ENCODE peak calls at places on chromosomes 7 and 10, in six cellular contexts. One of them, this sample, is unnamed. For H3K9me3, the result is how much of the 10 kb centered on the place peaks cover.

GRCh38 chr7:124701955-124702354 is 63.6 kb downstream of the GPR37 start:
- DNase-seq in cardiac muscle cell: no peak
- DNase-seq in kidney: no peak
- DNase-seq in psoas muscle: no peak
- DNase-seq in Panc1: no peak
- DNase-seq in effector memory CD4-positive, alpha-beta T cell: no peak
- DNase-seq in this sample: no peak

GRCh38 chr7:47653550-47654351 is 71.8 kb upstream of the TNS3 start:
- DNase-seq in effector memory CD4-positive, alpha-beta T cell: no peak
- DNase-seq in psoas muscle: no peak
- DNase-seq in Panc1: no peak
- DNase-seq in kidney: no peak
- DNase-seq in cardiac muscle cell: peak
- DNase-seq in this sample: no peak

GRCh38 chr10:72720814-72721665 is 29.1 kb downstream of the MCU start:
- DNase-seq in Panc1: no peak
- DNase-seq in effector memory CD4-positive, alpha-beta T cell: no peak
- DNase-seq in kidney: no peak
- DNase-seq in psoas muscle: no peak
- DNase-seq in cardiac muscle cell: no peak
- DNase-seq in this sample: no peak

GRCh38 chr10:119667562-119668328 is 16.6 kb downstream of the BAG3 start:
- DNase-seq in Panc1: peak
- DNase-seq in psoas muscle: peak
- DNase-seq in cardiac muscle cell: peak
- DNase-seq in effector memory CD4-positive, alpha-beta T cell: no peak
- DNase-seq in kidney: peak
- DNase-seq in this sample: no peak

GRCh38 chr10:69228151-69228550 is 8.0 kb downstream of the HKDC1 start:
- DNase-seq in cardiac muscle cell: no peak
- DNase-seq in effector memory CD4-positive, alpha-beta T cell: no peak
- DNase-seq in kidney: no peak
- DNase-seq in psoas muscle: no peak
- DNase-seq in Panc1: no peak
- DNase-seq in this sample: no peak

GRCh38 chr10:63986536-63986935 is 465.3 kb downstream of the REEP3 start:
- DNase-seq in Panc1: no peak
- DNase-seq in psoas muscle: no peak
- DNase-seq in cardiac muscle cell: no peak
- DNase-seq in kidney: no peak
- DNase-seq in effector memory CD4-positive, alpha-beta T cell: no peak
- DNase-seq in this sample: no peak

GRCh38 chr10:14259696-14260595 is 70.8 kb downstream of the FRMD4A start:
- DNase-seq in Panc1: no peak
- DNase-seq in kidney: no peak
- DNase-seq in effector memory CD4-positive, alpha-beta T cell: no peak
- DNase-seq in psoas muscle: no peak
- DNase-seq in cardiac muscle cell: no peak
- DNase-seq in this sample: no peak

GRCh38 chr7:51246258-51247245 is 70.1 kb downstream of the COBL start:
- DNase-seq in cardiac muscle cell: no peak
- DNase-seq in effector memory CD4-positive, alpha-beta T cell: no peak
- DNase-seq in Panc1: no peak
- DNase-seq in psoas muscle: peak
- DNase-seq in kidney: no peak
- DNase-seq in this sample: no peak

GRCh38 chr10:4775808-4776207 is 50.2 kb upstream of the AKR1E2 start:
- DNase-seq in kidney: no peak
- DNase-seq in effector memory CD4-positive, alpha-beta T cell: no peak
- DNase-seq in cardiac muscle cell: no peak
- DNase-seq in psoas muscle: no peak
- DNase-seq in Panc1: no peak
- DNase-seq in this sample: no peak

GRCh38 chr7:94656925-94657731 is 1.2 kb upstream of the SGCE start:
- DNase-seq in psoas muscle: no peak
- DNase-seq in kidney: peak
- DNase-seq in Panc1: no peak
- DNase-seq in effector memory CD4-positive, alpha-beta T cell: peak
- DNase-seq in cardiac muscle cell: peak
- DNase-seq in this sample: peak

GRCh38 chr7:131039836-131040235 is 287.8 kb upstream of the MKLN1 start:
- DNase-seq in Panc1: no peak
- DNase-seq in psoas muscle: no peak
- DNase-seq in cardiac muscle cell: no peak
- DNase-seq in kidney: no peak
- DNase-seq in effector memory CD4-positive, alpha-beta T cell: no peak
- DNase-seq in this sample: no peak
- H3K27ac ChIP-seq in Panc1: peak
- H3K27ac ChIP-seq in psoas muscle: peak
- H3K27ac ChIP-seq in cardiac muscle cell: no peak
- H3K27ac ChIP-seq in kidney: no peak
- H3K27ac ChIP-seq in effector memory CD4-positive, alpha-beta T cell: no peak
- H3K27ac ChIP-seq in this sample: no peak

GRCh38 chr10:125709553-125710266 is 9.8 kb upstream of the EDRF1 start:
- DNase-seq in cardiac muscle cell: peak
- DNase-seq in Panc1: no peak
- DNase-seq in effector memory CD4-positive, alpha-beta T cell: no peak
- DNase-seq in kidney: no peak
- DNase-seq in psoas muscle: no peak
- DNase-seq in this sample: no peak

GRCh38 chr10:125710267-125710563 is 9.3 kb upstream of the EDRF1 start:
- DNase-seq in psoas muscle: no peak
- DNase-seq in Panc1: no peak
- DNase-seq in cardiac muscle cell: no peak
- DNase-seq in kidney: no peak
- DNase-seq in effector memory CD4-positive, alpha-beta T cell: no peak
- DNase-seq in this sample: no peak

GRCh38 chr10:125708971-125709503 is 10.5 kb upstream of the EDRF1 start:
- DNase-seq in effector memory CD4-positive, alpha-beta T cell: no peak
- DNase-seq in psoas muscle: no peak
- DNase-seq in Panc1: no peak
- DNase-seq in kidney: no peak
- DNase-seq in cardiac muscle cell: no peak
- DNase-seq in this sample: no peak

GRCh38 chr10:125711110-125711750 is 8.3 kb upstream of the EDRF1 start:
- DNase-seq in psoas muscle: no peak
- DNase-seq in Panc1: no peak
- DNase-seq in cardiac muscle cell: no peak
- DNase-seq in effector memory CD4-positive, alpha-beta T cell: no peak
- DNase-seq in kidney: no peak
- DNase-seq in this sample: no peak

DNA sequence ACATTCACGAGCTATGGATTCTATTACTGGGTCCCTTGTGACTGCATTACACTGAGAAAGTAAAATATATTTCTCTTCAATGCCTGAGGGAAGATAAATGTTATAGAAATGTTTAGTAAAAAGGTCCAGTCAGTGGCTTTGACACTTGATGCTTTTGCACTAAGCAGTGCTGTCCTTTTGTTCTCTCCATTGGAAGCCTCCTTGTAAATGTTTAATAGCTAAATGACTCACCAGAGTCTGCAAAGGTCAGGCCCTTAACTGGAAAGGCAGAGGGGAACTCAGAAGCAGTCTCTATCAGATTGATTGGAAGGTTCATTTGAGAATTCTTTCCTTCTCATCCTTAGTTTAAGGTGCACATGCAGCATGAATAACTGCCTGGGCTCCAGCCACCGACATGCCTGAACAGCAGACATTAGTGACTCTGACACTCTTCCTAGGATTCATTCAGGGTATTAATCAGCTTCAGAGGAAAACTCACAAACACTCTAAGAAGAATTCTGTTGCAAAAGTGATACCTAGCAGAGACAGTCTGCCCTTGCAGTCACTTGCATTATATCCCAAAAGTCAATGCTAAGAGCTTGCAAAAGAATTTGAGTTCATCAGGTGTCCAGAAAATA is 11.5 kb upstream of the EDRF1 start:
- DNase-seq in Panc1: no peak
- DNase-seq in psoas muscle: no peak
- DNase-seq in cardiac muscle cell: peak
- DNase-seq in kidney: no peak
- DNase-seq in effector memory CD4-positive, alpha-beta T cell: no peak
- DNase-seq in this sample: no peak
- H3K4me3 ChIP-seq in Panc1: no peak
- H3K4me3 ChIP-seq in psoas muscle: no peak
- H3K4me3 ChIP-seq in cardiac muscle cell: no peak
- H3K4me3 ChIP-seq in kidney: no peak
- H3K4me3 ChIP-seq in effector memory CD4-positive, alpha-beta T cell: no peak
- H3K4me3 ChIP-seq in this sample: no peak

GRCh38 chr10:99466632-99467031 is 36.2 kb upstream of the GOT1 start:
- DNase-seq in kidney: no peak
- DNase-seq in Panc1: no peak
- DNase-seq in effector memory CD4-positive, alpha-beta T cell: no peak
- DNase-seq in cardiac muscle cell: peak
- DNase-seq in psoas muscle: no peak
- DNase-seq in this sample: no peak
- H3K9me3 ChIP-seq in kidney: under half
- H3K9me3 ChIP-seq in Panc1: under half
- H3K9me3 ChIP-seq in effector memory CD4-positive, alpha-beta T cell: under half
- H3K9me3 ChIP-seq in cardiac muscle cell: under half
- H3K9me3 ChIP-seq in psoas muscle: under half
- H3K9me3 ChIP-seq in this sample: under half

DNA sequence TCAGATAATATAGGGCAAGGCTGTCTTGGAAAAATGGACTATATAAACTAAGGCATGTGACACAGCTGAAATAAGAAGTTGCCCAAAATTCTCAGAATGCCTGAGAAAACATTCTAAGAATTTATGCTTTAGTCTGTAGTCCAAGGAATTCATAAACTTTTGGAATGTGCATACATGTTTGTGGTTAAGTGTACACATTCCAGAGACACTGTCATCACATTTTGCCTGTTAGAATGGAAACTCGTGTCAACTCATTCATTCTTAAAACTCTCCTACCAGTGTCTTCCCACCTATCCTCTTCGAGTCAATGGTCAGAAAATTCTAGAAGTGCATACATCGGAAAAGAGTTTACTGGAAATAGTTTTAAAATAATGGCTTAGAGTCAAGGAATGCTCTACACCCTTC is 1177.8 kb upstream of the C7orf33 start:
- DNase-seq in cardiac muscle cell: peak
- DNase-seq in kidney: no peak
- DNase-seq in psoas muscle: no peak
- DNase-seq in effector memory CD4-positive, alpha-beta T cell: no peak
- DNase-seq in Panc1: peak
- DNase-seq in this sample: no peak
- H3K27ac ChIP-seq in cardiac muscle cell: no peak
- H3K27ac ChIP-seq in kidney: no peak
- H3K27ac ChIP-seq in psoas muscle: no peak
- H3K27ac ChIP-seq in effector memory CD4-positive, alpha-beta T cell: no peak
- H3K27ac ChIP-seq in Panc1: no peak
- H3K27ac ChIP-seq in this sample: no peak

DNA sequence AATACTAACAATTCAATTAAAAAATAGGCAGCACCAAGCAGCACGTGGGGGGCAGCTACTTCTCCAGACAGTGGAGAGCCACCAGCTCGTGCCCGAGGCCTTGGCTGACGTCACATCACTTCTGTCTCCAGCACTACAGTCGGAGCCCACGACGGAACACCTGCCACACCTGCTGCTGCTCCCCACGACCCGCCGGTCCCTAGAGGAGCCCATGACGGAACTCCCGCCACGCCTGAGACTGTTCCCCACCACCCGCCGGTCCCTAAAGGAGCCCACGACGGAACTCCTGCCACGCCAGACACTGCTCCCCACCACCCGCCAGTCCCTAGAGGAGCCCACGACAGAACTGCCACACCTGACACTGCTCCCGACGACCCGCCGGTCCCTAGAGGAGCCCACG is 257.9 kb downstream of the ELFN1 start:
- DNase-seq in psoas muscle: no peak
- DNase-seq in effector memory CD4-positive, alpha-beta T cell: no peak
- DNase-seq in cardiac muscle cell: no peak
- DNase-seq in Panc1: no peak
- DNase-seq in kidney: peak
- DNase-seq in this sample: no peak
- H3K4me3 ChIP-seq in psoas muscle: no peak
- H3K4me3 ChIP-seq in effector memory CD4-positive, alpha-beta T cell: no peak
- H3K4me3 ChIP-seq in cardiac muscle cell: no peak
- H3K4me3 ChIP-seq in Panc1: no peak
- H3K4me3 ChIP-seq in kidney: no peak
- H3K4me3 ChIP-seq in this sample: no peak

GRCh38 chr7:68070992-68071391 is 1074.4 kb downstream of the TYW1 start:
- DNase-seq in Panc1: no peak
- DNase-seq in psoas muscle: no peak
- DNase-seq in kidney: no peak
- DNase-seq in effector memory CD4-positive, alpha-beta T cell: no peak
- DNase-seq in cardiac muscle cell: no peak
- DNase-seq in this sample: no peak
- H3K9me3 ChIP-seq in Panc1: under half
- H3K9me3 ChIP-seq in psoas muscle: under half
- H3K9me3 ChIP-seq in kidney: under half
- H3K9me3 ChIP-seq in effector memory CD4-positive, alpha-beta T cell: under half
- H3K9me3 ChIP-seq in cardiac muscle cell: under half
- H3K9me3 ChIP-seq in this sample: under half

GRCh38 chr10:97889461-97890265 is 40.0 kb downstream of the GOLGA7B start:
- DNase-seq in effector memory CD4-positive, alpha-beta T cell: no peak
- DNase-seq in cardiac muscle cell: peak
- DNase-seq in psoas muscle: no peak
- DNase-seq in kidney: peak
- DNase-seq in Panc1: no peak
- DNase-seq in this sample: no peak
- H3K27ac ChIP-seq in effector memory CD4-positive, alpha-beta T cell: no peak
- H3K27ac ChIP-seq in cardiac muscle cell: no peak
- H3K27ac ChIP-seq in psoas muscle: no peak
- H3K27ac ChIP-seq in kidney: peak
- H3K27ac ChIP-seq in Panc1: no peak
- H3K27ac ChIP-seq in this sample: no peak